ENCODE peak calls at places on chromosomes 11 and 22, in ten cellular contexts. C is cardiac muscle cell, B is prostate gland, L is ovary, T is K562, G is endodermal cell, O is IMR-90, A is body of pancreas, D is left ventricle myocardium inferior, Y is MM.1S. V is an unnamed sample. For H3K4me1, the result is how much of the 10 kb centered on the place peaks cover.

GRCh38 chr22:50699754-50700386 is 27.2 kb downstream of the SHANK3 start:
- DNase-seq in A (no peak), B (no peak), O (no peak), T (peak), L (no peak), G (peak), D (peak), Y (no peak), C (peak), V (no peak)

GRCh38 chr11:10777393-10777793 is 26.3 kb downstream of the CTR9 start:
- DNase-seq in T (no peak), C (no peak), A (no peak), O (no peak), G (no peak), D (no peak), B (no peak), Y (no peak), L (no peak), V (no peak)

GRCh38 chr11:35792148-35792845 is 129.7 kb downstream of the TRIM44 start:
- DNase-seq in Y (no peak), O (no peak), G (no peak), C (no peak), D (no peak), T (no peak), B (no peak), L (no peak), A (peak), V (no peak)

GRCh38 chr11:59542142-59542810 is 30.9 kb downstream of the OR4D9 start:
- DNase-seq in O (no peak), A (no peak), B (no peak), G (peak), D (no peak), L (no peak), C (no peak), T (no peak), Y (no peak), V (no peak)

GRCh38 chr22:45181240-45181639 is 17.5 kb downstream of the NUP50 start:
- DNase-seq in D (no peak), A (no peak), Y (no peak), B (no peak), G (peak), L (no peak), O (no peak), C (no peak), T (no peak), V (no peak)

GRCh38 chr11:48049036-48049435 is 68.7 kb downstream of the PTPRJ start:
- DNase-seq in C (no peak), Y (no peak), A (no peak), B (no peak), T (no peak), D (no peak), O (no peak), L (no peak), G (no peak), V (no peak)

GRCh38 chr22:50170453-50171318 is at the start of gene PANX2:
- DNase-seq in Y (no peak), D (no peak), B (no peak), C (peak), T (no peak), L (peak), G (peak), A (peak), O (no peak), V (no peak)

GRCh38 chr11:10351768-10352641 is 47.1 kb downstream of the ADM start:
- DNase-seq in A (peak), O (peak), B (no peak), L (no peak), Y (no peak), C (peak), T (peak), G (peak), D (peak), V (peak)

GRCh38 chr11:68900835-68901381 is 2.7 kb downstream of the MRPL21 start:
- DNase-seq in O (no peak), G (no peak), L (no peak), B (no peak), C (no peak), D (no peak), Y (no peak), T (no peak), A (no peak), V (no peak)

GRCh38 chr11:36343436-36343835 is 47.3 kb downstream of the PRR5L start:
- DNase-seq in C (no peak), Y (no peak), A (no peak), B (no peak), T (no peak), G (no peak), L (no peak), O (no peak), D (no peak), V (no peak)

GRCh38 chr22:45493286-45493771 is 9.4 kb upstream of the FBLN1 start:
- DNase-seq in B (no peak), Y (no peak), O (no peak), G (peak), A (no peak), T (no peak), D (no peak), L (peak), C (no peak), V (peak)

GRCh38 chr11:57274904-57275498 is 38.0 kb upstream of the APLNR start:
- DNase-seq in D (no peak), G (no peak), T (no peak), L (no peak), C (no peak), Y (no peak), O (peak), A (no peak), B (no peak), V (no peak)

GRCh38 chr11:28526406-28526751 is 418.2 kb downstream of the METTL15 start:
- DNase-seq in G (no peak), Y (no peak), O (peak), D (no peak), B (no peak), T (no peak), A (no peak), L (no peak), C (no peak), V (no peak)

GRCh38 chr22:50665212-50665611 is 7.4 kb upstream of the SHANK3 start:
- DNase-seq in G (no peak), O (no peak), C (no peak), B (no peak), L (no peak), Y (no peak), T (no peak), D (no peak), A (no peak), V (no peak)

GRCh38 chr11:14969922-14970323 is 2.2 kb downstream of the CALCA start:
- DNase-seq in T (peak), C (peak), O (peak), G (peak), A (peak), D (peak), Y (peak), L (no peak), B (no peak), V (no peak)

GRCh38 chr11:10287140-10287539 is 6.9 kb downstream of the SBF2 start:
- DNase-seq in L (no peak), O (peak), Y (no peak), T (no peak), C (no peak), D (no peak), B (no peak), A (no peak), G (no peak), V (no peak)

GRCh38 chr11:95671768-95672167 is 117.8 kb downstream of the FAM76B start:
- DNase-seq in G (no peak), B (no peak), O (peak), L (no peak), Y (no peak), D (no peak), A (no peak), T (no peak), C (no peak), V (no peak)

GRCh38 chr11:16097543-16097942 is 258.8 kb downstream of the SOX6 start:
- DNase-seq in G (no peak), C (no peak), B (peak), D (no peak), Y (no peak), L (no peak), T (no peak), O (no peak), A (no peak), V (no peak)

GRCh38 chr11:73912045-73912444 is 35.2 kb downstream of the PAAF1 start:
- DNase-seq in B (no peak), T (no peak), Y (no peak), L (no peak), G (no peak), O (no peak), C (no peak), D (no peak), A (no peak), V (no peak)

GRCh38 chr11:11163256-11163655 is 189.8 kb downstream of the CSNK2A3 start:
- DNase-seq in L (no peak), O (no peak), Y (no peak), G (peak), T (peak), A (no peak), D (no peak), C (no peak), B (no peak), V (no peak)

GRCh38 chr22:21568207-21569075 is 927 bp downstream of the UBE2L3 start:
- DNase-seq in C (peak), G (peak), Y (peak), L (no peak), T (peak), D (peak), B (peak), O (peak), A (peak), V (no peak)

GRCh38 chr11:8167796-8168195 is 1.0 kb downstream of the RIC3 start:
- DNase-seq in C (peak), Y (no peak), O (peak), T (no peak), G (no peak), D (no peak), B (no peak), L (no peak), A (no peak), V (no peak)

GRCh38 chr11:57459112-57460016 is 964 bp upstream of the RTN4RL2 start:
- DNase-seq in O (peak), L (no peak), C (peak), G (peak), D (no peak), B (no peak), A (no peak), Y (no peak), T (no peak), V (no peak)

GRCh38 chr11:65432133-65432650 is 9.6 kb downstream of the NEAT1 start:
- DNase-seq in B (no peak), A (no peak), T (no peak), Y (no peak), G (no peak), C (no peak), O (peak), D (no peak), L (no peak), V (no peak)

GRCh38 chr22:37007666-37008065 is 11.6 kb downstream of the TST start:
- DNase-seq in Y (no peak), O (no peak), B (no peak), G (no peak), D (no peak), L (no peak), C (no peak), T (no peak), A (no peak), V (no peak)

GRCh38 chr11:33948494-33948893 is 56.6 kb upstream of the LMO2 start:
- DNase-seq in C (no peak), D (no peak), T (no peak), Y (no peak), B (no peak), O (no peak), A (no peak), L (no peak), G (no peak), V (no peak)

GRCh38 chr22:38461057-38461413 is 6.0 kb upstream of the KCNJ4 start:
- DNase-seq in D (no peak), Y (no peak), B (no peak), L (no peak), C (no peak), A (no peak), G (no peak), T (no peak), O (no peak), V (no peak)
- H3K4me3 ChIP-seq in D (peak), Y (no peak), B (no peak), L (no peak), C (no peak), A (no peak), G (no peak), T (peak), O (no peak), V (no peak)

GRCh38 chr11:67415501-67416304 is at the start of gene CARNS1:
- DNase-seq in C (no peak), D (no peak), Y (no peak), G (peak), O (no peak), B (no peak), T (no peak), A (peak), L (no peak), V (no peak)
- H3K4me1 ChIP-seq in C (under half), D (half or more), Y (under half), G (under half), O (under half), B (under half), T (under half), A (half or more), L (under half), V (under half)

GRCh38 chr11:116930586-116930985 is 93.2 kb upstream of the APOA1 start:
- DNase-seq in D (no peak), T (peak), Y (peak), B (no peak), O (no peak), C (no peak), A (no peak), L (no peak), G (no peak), V (no peak)
- H3K27ac ChIP-seq in D (peak), T (peak), Y (peak), B (no peak), O (no peak), C (peak), A (no peak), L (no peak), G (no peak), V (peak)

GRCh38 chr22:22909605-22910271 is 22.1 kb downstream of the IGLL5 start:
- DNase-seq in C (no peak), T (no peak), G (no peak), Y (no peak), L (no peak), A (no peak), B (no peak), D (no peak), O (no peak), V (no peak)

GRCh38 chr22:22912135-22912408 is 24.5 kb downstream of the IGLL5 start:
- DNase-seq in T (no peak), C (no peak), O (no peak), G (no peak), A (no peak), Y (no peak), L (no peak), D (no peak), B (no peak), V (no peak)

GRCh38 chr22:22911327-22912134 is 23.9 kb downstream of the IGLL5 start:
- DNase-seq in B (no peak), L (no peak), D (no peak), C (no peak), Y (no peak), O (no peak), A (no peak), T (peak), G (no peak), V (no peak)

GRCh38 chr22:22908941-22909604 is 21.5 kb downstream of the IGLL5 start:
- DNase-seq in T (peak), L (no peak), O (no peak), B (no peak), A (no peak), D (no peak), G (no peak), C (no peak), Y (no peak), V (no peak)

GRCh38 chr22:22910272-22911240 is 22.9 kb downstream of the IGLL5 start:
- DNase-seq in T (peak), B (no peak), G (no peak), L (no peak), D (no peak), O (no peak), A (no peak), Y (no peak), C (no peak), V (no peak)
- H3K4me3 ChIP-seq in T (no peak), B (no peak), G (no peak), L (no peak), D (no peak), O (no peak), A (no peak), Y (no peak), C (no peak), V (no peak)

V was measured in uterus.